ENCODE peak calls at places on chromosomes 13 and 19, in seven cellular contexts. A is body of pancreas, O is breast epithelium, S is lower leg skin, J is GM12892, Z is A549, Q is heart left ventricle. B is an unnamed sample.

GRCh38 chr13:74661851-74662250 is 527.6 kb upstream of the KLF12 start:
- DNase-seq in A (no peak), O (no peak), S (no peak), J (no peak), Z (no peak), Q (no peak), B (no peak)

GRCh38 chr13:51971520-51972426 is 39.5 kb downstream of the ATP7B start:
- DNase-seq in A (no peak), O (no peak), S (no peak), J (no peak), Z (no peak), Q (no peak), B (no peak)

GRCh38 chr13:93861818-93862217 is 617.7 kb downstream of the DCT start:
- DNase-seq in A (no peak), O (no peak), S (no peak), J (no peak), Z (peak), Q (no peak), B (no peak)

GRCh38 chr13:108957369-108958012 is 328.1 kb downstream of the MYO16 start:
- DNase-seq in A (no peak), O (no peak), S (no peak), J (no peak), Z (peak), Q (no peak), B (no peak)

GRCh38 chr13:101706651-101707050 is 254.2 kb downstream of the ITGBL1 start:
- DNase-seq in A (no peak), O (peak), S (peak), J (no peak), Z (peak), Q (no peak), B (no peak)

GRCh38 chr13:95585867-95586266 is 33.3 kb downstream of the CLDN10 start:
- DNase-seq in A (no peak), O (no peak), S (no peak), J (no peak), Z (no peak), Q (no peak), B (no peak)

GRCh38 chr19:40754611-40755247 is 3.7 kb downstream of the SNRPA start:
- DNase-seq in A (peak), O (no peak), S (no peak), J (no peak), Z (peak), Q (no peak), B (no peak)

GRCh38 chr13:51907040-51907732 is 45.4 kb downstream of the CCDC70 start:
- DNase-seq in A (no peak), O (no peak), S (no peak), J (no peak), Z (no peak), Q (no peak), B (no peak)

GRCh38 chr19:52171321-52172169 is at the start of gene ZNF836:
- DNase-seq in A (peak), O (peak), S (peak), J (peak), Z (peak), Q (peak), B (peak)

GRCh38 chr19:49590971-49591730 is at the start of gene PRR12:
- DNase-seq in A (peak), O (peak), S (no peak), J (peak), Z (peak), Q (peak), B (peak)

GRCh38 chr19:45990113-45990728 is 5.0 kb upstream of the CCDC61 start:
- DNase-seq in A (no peak), O (no peak), S (no peak), J (no peak), Z (no peak), Q (no peak), B (no peak)

GRCh38 chr13:26019241-26019640 is 32.6 kb downstream of the SHISA2 start:
- DNase-seq in A (no peak), O (no peak), S (no peak), J (no peak), Z (no peak), Q (no peak), B (no peak)

GRCh38 chr13:19622189-19622588 is 11.3 kb upstream of the MPHOSPH8 start:
- DNase-seq in A (no peak), O (no peak), S (no peak), J (no peak), Z (no peak), Q (no peak), B (no peak)

GRCh38 chr19:46115396-46116109 is 8.9 kb downstream of the IGFL3 start:
- DNase-seq in A (no peak), O (peak), S (no peak), J (peak), Z (no peak), Q (no peak), B (peak)

GRCh38 chr19:36638862-36639510 is 27.7 kb downstream of the ZNF461 start:
- DNase-seq in A (no peak), O (no peak), S (no peak), J (no peak), Z (peak), Q (no peak), B (no peak)

GRCh38 chr13:44049546-44049945 is 169.8 kb downstream of the LACC1 start:
- DNase-seq in A (no peak), O (no peak), S (no peak), J (no peak), Z (no peak), Q (no peak), B (no peak)

GRCh38 chr13:85650613-85651012 is 148.6 kb downstream of the SLITRK6 start:
- DNase-seq in A (no peak), O (no peak), S (no peak), J (no peak), Z (no peak), Q (no peak), B (no peak)

GRCh38 chr19:8487137-8487851 is 15.1 kb downstream of the PRAM1 start:
- DNase-seq in A (no peak), O (no peak), S (no peak), J (no peak), Z (no peak), Q (no peak), B (no peak)

GRCh38 chr13:93226065-93226622 is 463 bp upstream of the GPC6 start:
- DNase-seq in A (no peak), O (no peak), S (no peak), J (no peak), Z (no peak), Q (no peak), B (no peak)

GRCh38 chr13:98810746-98811145 is 58.3 kb upstream of the SLC15A1 start:
- DNase-seq in A (no peak), O (no peak), S (no peak), J (no peak), Z (no peak), Q (no peak), B (no peak)

GRCh38 chr19:9857920-9858746 is 23.0 kb downstream of the PIN1 start:
- DNase-seq in A (no peak), O (no peak), S (no peak), J (no peak), Z (no peak), Q (no peak), B (no peak)

GRCh38 chr13:59834801-59835200 is 328.9 kb downstream of the DIAPH3 start:
- DNase-seq in A (no peak), O (no peak), S (no peak), J (no peak), Z (no peak), Q (no peak), B (no peak)

DNA sequence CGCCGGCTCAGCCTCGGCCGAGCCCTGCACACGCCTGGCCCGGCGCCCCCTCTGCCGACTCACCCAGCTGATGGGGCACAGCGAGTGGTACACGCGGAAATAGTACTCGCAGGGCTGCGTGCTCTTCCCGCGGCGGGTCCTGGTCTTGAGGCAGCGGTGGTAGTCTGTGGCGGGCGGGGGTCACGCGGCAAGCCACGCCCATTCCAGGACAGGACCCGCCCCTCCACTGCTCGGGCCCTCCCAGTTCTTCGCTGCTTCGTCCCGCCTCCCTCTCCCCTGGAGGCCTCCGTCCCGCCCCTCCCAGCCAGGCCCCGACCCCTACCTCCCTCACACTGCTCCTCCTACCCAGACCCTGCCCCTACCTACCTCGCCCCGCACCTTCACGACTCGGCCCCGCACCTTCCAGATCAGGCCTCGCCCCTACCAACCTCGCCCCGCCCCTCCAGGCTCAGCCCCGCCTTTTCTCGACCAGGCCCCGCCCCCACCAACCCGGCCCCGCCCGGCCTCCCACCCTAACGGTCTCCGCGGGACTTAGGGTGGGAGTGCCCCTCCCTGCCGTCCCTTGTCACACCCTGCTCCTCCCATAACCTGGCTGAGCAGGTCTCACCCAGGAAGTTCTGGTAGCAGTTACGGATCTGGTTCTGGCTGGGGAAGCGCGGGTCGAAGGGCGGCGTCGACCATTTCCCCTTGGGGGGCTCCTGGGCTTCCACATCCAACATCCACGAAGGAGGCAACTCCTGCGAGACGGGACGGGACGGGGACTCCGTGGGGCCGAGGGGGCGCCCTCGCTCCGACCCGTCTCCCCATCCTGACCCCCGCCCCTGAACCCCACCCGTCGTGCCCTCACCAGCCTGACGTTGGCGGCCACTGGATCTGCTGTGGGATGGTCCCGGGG is 469 bp downstream of the COX6B2 start:
- DNase-seq in A (peak), O (peak), S (no peak), J (peak), Z (peak), Q (no peak), B (peak)
- TF ChIP-seq POLR2A in A (no peak), O (no peak), S (no peak), J (no peak), Z (no peak), Q (no peak), B (no peak)

GRCh38 chr13:63435668-63436275 is 2020.1 kb upstream of the PCDH20 start:
- DNase-seq in A (no peak), O (no peak), S (no peak), J (no peak), Z (peak), Q (no peak), B (no peak)
- TF ChIP-seq POLR2A in A (no peak), O (no peak), S (no peak), J (no peak), Z (no peak), Q (no peak), B (no peak)

GRCh38 chr19:19192910-19193423 is 909 bp downstream of the RFXANK start:
- DNase-seq in A (no peak), O (no peak), S (no peak), J (no peak), Z (no peak), Q (no peak), B (no peak)
- TF ChIP-seq POLR2A in A (no peak), O (no peak), S (no peak), J (peak), Z (peak), Q (no peak), B (no peak)

GRCh38 chr19:1812426-1813196 is 535 bp upstream of the ATP8B3 start:
- DNase-seq in A (peak), O (peak), S (peak), J (peak), Z (peak), Q (peak), B (peak)
- TF ChIP-seq POLR2A in A (peak), O (no peak), S (no peak), J (no peak), Z (no peak), Q (peak), B (peak)

GRCh38 chr19:16584825-16585801 is 12.9 kb upstream of the SLC35E1 start:
- DNase-seq in A (no peak), O (no peak), S (no peak), J (no peak), Z (no peak), Q (no peak), B (no peak)
- TF ChIP-seq POLR2A in A (no peak), O (no peak), S (no peak), J (peak), Z (no peak), Q (no peak), B (no peak)

GRCh38 chr19:57320180-57321084 is at the start of gene ZNF543:
- DNase-seq in A (peak), O (peak), S (peak), J (peak), Z (peak), Q (peak), B (peak)
- TF ChIP-seq POLR2A in A (peak), O (peak), S (no peak), J (peak), Z (peak), Q (peak), B (peak)

DNA sequence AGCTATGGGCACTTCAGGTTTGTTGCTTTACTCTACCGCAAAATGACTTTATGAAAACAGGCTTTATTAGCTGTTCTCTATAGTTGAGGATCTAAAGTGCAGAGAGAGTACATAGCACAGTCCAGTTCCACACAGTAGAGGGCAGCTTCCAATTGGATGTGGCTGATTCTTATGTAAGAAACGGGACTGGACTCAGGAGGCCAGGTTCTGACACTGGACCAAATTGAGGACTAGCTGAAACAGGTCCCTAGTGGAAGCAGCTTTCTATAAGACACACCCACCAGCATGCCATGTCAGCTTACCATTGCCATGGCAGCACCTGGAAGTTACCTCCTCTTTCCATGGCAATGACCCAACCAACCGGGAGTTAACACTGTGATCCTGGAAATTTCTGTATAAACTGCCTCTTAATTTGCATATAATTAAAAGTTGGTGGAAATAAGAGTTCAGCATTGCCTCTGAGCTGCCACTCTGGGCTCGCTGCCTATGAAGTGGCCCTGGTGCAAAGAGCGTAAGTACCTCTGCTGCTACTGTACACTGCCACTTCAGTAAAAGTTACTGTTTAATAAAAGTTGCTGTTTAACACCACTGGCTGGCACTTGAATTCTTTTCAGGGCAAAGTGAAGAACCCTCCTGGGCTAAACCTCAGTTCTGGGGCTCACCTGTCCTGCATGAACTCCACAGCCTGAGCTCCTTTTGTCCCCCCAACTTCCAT is 211.9 kb upstream of the SLC10A2 start:
- DNase-seq in A (no peak), O (no peak), S (no peak), J (no peak), Z (no peak), Q (no peak), B (no peak)
- TF ChIP-seq POLR2A in A (no peak), O (no peak), S (no peak), J (no peak), Z (no peak), Q (no peak), B (no peak)

GRCh38 chr13:29850213-29850898 is at the start of gene UBL3:
- DNase-seq in A (peak), O (peak), S (peak), J (peak), Z (peak), Q (peak), B (peak)
- TF ChIP-seq POLR2A in A (peak), O (peak), S (peak), J (peak), Z (peak), Q (peak), B (peak)

GRCh38 chr13:36998624-36999041 is 507 bp downstream of the ALG5 start:
- DNase-seq in A (peak), O (no peak), S (peak), J (peak), Z (no peak), Q (no peak), B (peak)

GRCh38 chr13:36997716-36998427 is 1.3 kb downstream of the ALG5 start:
- DNase-seq in A (no peak), O (no peak), S (no peak), J (no peak), Z (no peak), Q (no peak), B (no peak)

GRCh38 chr13:37001921-37002250 is 1.3 kb downstream of the EXOSC8 start:
- DNase-seq in A (no peak), O (no peak), S (no peak), J (no peak), Z (no peak), Q (no peak), B (no peak)

DNA sequence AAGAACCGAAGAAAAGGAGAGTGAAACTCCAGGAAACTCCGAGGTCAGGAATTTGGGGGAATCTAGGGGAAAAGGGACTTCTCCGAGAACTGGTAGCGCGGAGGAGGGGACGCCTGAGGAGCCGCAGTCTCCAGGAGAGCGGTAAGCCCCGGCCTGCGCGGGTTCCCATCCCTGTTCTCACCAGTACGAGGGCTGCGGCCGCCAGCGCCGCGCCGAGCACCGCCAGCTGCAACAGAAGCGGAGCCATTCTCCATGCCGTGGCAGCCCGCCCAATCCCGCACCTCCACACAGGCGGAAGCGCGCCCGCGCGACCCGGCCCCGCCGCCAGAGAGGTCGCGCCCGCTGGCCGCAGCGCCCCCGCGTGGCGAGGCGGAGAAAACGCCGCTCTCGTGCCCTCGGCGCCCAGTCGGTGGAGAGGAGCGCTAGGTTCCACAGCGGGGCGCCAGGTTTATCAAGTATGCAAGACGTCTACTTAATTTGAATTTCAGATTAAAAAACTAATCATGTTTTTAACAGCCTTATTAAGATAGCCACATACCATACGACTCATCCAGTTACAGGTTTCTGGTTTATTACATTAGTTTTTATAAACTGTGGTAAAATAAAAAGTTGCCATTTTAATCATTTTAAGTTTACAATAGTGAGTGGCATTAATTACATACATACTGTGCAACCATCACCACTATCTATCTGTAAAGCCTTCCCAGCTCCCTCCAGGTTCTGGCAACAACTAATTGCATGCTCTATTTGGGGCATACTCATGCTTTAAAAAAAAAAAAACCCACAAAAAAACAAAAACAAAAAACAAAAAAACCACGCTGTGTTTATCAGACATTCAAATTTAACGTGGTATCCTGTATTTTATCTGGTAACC is at the start of gene ALG5:
- DNase-seq in A (peak), O (peak), S (peak), J (peak), Z (peak), Q (peak), B (peak)
- TF ChIP-seq POLR2A in A (peak), O (no peak), S (no peak), J (peak), Z (peak), Q (peak), B (peak)

GRCh38 chr19:18205180-18205915 is 1.5 kb upstream of the RAB3A start:
- DNase-seq in A (peak), O (peak), S (peak), J (no peak), Z (no peak), Q (peak), B (peak)
- TF ChIP-seq POLR2A in A (no peak), O (no peak), S (no peak), J (no peak), Z (no peak), Q (peak), B (peak)

B was measured in uterus.